ENCODE peak calls at places on chromosomes 6 and 20, in four cellular contexts. I is IMR-90, P is mesendoderm, F is H1. N is an unnamed sample.

GRCh38 chr6:49676671-49677281 is 36.6 kb downstream of the CRISP2 start:
- DNase-seq in I (peak), P (peak), F (no peak), N (no peak)

GRCh38 chr20:35314460-35315198 is 22.4 kb upstream of the FAM83C start:
- DNase-seq in I (no peak), P (no peak), F (no peak), N (no peak)

GRCh38 chr6:45513331-45513730 is 135.6 kb upstream of the SUPT3H start:
- DNase-seq in I (no peak), P (peak), F (no peak), N (no peak)

GRCh38 chr20:4569882-4570281 is 151.8 kb upstream of the PRND start:
- DNase-seq in I (no peak), P (no peak), F (no peak), N (no peak)

GRCh38 chr20:57918546-57918945 is 208.7 kb upstream of the PMEPA1 start:
- DNase-seq in I (no peak), P (no peak), F (no peak), N (no peak)

GRCh38 chr6:107066697-107067659 is 39.0 kb downstream of the MTRES1 start:
- DNase-seq in I (peak), P (no peak), F (no peak), N (no peak)

GRCh38 chr20:13263451-13263850 is 42.4 kb downstream of the ISM1 start:
- DNase-seq in I (no peak), P (no peak), F (no peak), N (no peak)

GRCh38 chr6:134029495-134030455 is 22.6 kb downstream of the SLC2A12 start:
- DNase-seq in I (peak), P (peak), F (no peak), N (no peak)

GRCh38 chr20:23917024-23917725 is 37.6 kb upstream of the CST5 start:
- DNase-seq in I (no peak), P (no peak), F (no peak), N (no peak)

GRCh38 chr6:152099816-152100618 is 292.5 kb downstream of the ESR1 start:
- DNase-seq in I (peak), P (peak), F (no peak), N (no peak)

GRCh38 chr6:31878761-31879542 is at the start of gene SLC44A4:
- DNase-seq in I (no peak), P (no peak), F (no peak), N (peak)

GRCh38 chr6:73675466-73676098 is 20.4 kb upstream of the CD109 start:
- DNase-seq in I (peak), P (peak), F (no peak), N (peak)

GRCh38 chr20:57709823-57710799 is at the start of gene PMEPA1:
- DNase-seq in I (peak), P (peak), F (peak), N (peak)

GRCh38 chr6:6841571-6841970 is 253.1 kb downstream of the LY86 start:
- DNase-seq in I (no peak), P (no peak), F (no peak), N (no peak)
- H2BK120ac ChIP-seq in I (peak), P (no peak), F (no peak), N (no peak)

GRCh38 chr20:42181064-42181463 is 562.9 kb upstream of the CHD6 start:
- DNase-seq in I (no peak), P (peak), F (no peak), N (no peak)

GRCh38 chr20:42183147-42183546 is 565.0 kb upstream of the CHD6 start:
- DNase-seq in I (no peak), P (no peak), F (no peak), N (no peak)

DNA sequence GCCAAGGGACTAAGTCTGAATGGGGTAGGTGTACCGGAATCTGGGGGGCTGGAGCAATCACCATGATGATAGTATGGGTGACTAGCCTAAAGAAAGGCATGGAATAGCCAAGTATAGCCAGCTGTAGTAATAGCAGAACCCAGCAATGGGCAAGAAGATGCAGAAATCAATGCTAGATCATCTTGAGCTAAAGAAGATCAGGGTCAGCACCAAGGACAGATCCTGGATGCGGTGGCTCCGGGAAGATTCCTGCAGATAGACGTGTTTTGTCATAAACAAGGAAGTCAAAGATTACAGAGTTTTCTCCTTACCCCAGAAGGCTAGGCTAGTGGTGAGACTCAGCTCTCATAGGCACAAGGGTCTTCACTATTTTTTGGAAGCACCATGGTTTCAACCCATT is 561.6 kb upstream of the CHD6 start:
- DNase-seq in I (no peak), P (peak), F (no peak), N (peak)
- H3K56ac ChIP-seq in I (no peak), P (no peak), F (no peak), N (no peak)

GRCh38 chr6:21586760-21587181 is 6.8 kb upstream of the SOX4 start:
- DNase-seq in I (no peak), P (no peak), F (no peak), N (no peak)
- H2BK120ac ChIP-seq in I (peak), P (no peak), F (no peak), N (no peak)

GRCh38 chr20:18587665-18588553 is at the start of gene DTD1:
- DNase-seq in I (peak), P (peak), F (peak), N (peak)
- H3K56ac ChIP-seq in I (no peak), P (peak), F (no peak), N (no peak)

DNA sequence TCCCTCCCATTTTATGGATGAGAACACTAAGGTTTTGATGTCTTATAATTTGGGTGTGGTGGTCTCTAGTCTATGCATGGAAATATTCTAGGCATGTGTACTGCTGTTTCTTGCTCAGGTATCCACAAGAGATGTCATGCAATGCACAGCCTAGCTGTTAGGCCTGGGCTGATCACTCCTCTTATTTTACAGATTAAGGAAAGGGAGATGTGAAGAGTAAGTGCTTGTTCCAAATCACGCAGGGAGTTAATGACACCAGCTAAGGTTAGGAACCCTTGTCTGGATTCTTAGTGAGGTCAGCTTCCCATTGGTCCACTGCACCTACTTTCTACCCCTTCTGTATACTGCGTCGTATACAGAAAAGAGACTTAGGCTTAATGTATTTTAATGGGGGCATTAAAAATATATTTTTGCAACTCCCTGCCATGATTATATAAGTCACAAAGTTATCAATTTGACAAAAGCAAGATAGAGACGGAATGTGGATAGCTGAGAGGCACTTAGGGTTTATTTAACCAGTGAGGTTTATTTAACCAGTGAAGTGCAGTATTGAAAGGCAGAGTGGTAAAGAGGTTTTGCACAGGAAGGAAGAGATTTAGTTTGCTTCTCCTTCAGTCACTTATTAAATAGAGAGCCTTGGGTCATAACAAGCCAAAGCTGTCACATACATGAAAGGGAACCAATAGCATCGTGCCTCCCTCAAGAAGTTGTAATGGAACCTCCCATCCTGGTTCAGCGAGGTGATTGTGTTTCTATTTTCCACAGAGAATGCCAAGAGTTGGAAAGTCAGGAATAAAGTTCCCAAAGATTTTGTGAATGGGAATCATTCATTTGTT is 95.0 kb upstream of the FAM184A start:
- DNase-seq in I (no peak), P (no peak), F (no peak), N (no peak)
- H2BK120ac ChIP-seq in I (no peak), P (no peak), F (no peak), N (no peak)

DNA sequence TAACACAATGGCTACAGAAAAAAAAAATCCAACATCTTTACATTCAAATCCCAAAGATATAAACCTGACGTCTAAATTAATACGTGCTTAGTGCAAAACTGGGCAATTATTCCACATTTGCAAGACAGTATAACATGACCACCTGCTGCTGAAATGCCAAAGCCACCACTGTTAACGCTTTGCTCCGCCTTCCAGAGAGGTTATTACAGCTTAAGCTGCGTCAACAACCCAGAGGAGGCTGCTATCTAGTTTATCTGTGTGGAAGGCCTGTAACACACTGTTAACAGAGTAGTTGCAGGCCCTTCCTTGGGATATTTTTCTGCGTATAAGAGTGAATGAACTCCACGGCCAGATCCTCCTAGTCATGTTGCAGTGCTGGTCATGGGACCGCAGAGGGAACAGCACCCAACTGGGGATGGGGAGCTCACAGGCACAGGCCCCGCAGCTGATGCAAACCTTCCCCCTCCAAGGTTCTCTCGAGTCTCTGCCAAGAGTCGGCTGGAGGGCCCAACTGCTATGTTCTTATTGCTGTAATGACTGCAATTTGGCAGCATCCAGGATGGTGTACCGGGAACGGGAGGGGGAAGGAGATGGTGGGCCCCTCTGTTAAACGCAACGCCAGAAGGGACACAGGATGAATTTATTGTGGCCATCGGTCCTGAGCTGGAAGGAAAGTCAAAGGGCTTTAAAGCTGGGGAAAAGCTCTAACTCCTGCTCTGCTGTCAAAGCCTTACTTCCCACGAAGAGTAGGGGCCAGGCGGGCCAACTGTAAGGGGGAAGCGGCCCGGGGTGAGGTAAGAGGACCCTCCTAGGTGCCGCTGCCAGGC is 971 bp upstream of the NCOA7 start:
- DNase-seq in I (peak), P (peak), F (no peak), N (peak)
- H3K56ac ChIP-seq in I (peak), P (peak), F (no peak), N (no peak)

GRCh38 chr6:69866351-69867074 is at the start of gene COL19A1:
- DNase-seq in I (no peak), P (peak), F (no peak), N (peak)

GRCh38 chr6:69868961-69869360 is 2.6 kb downstream of the COL19A1 start:
- DNase-seq in I (no peak), P (no peak), F (no peak), N (no peak)

GRCh38 chr6:69865126-69865525 is 1.2 kb upstream of the COL19A1 start:
- DNase-seq in I (peak), P (no peak), F (no peak), N (no peak)

GRCh38 chr6:69868252-69868804 is 2.0 kb downstream of the COL19A1 start:
- DNase-seq in I (no peak), P (peak), F (no peak), N (no peak)

GRCh38 chr6:69867075-69867911 is 937 bp downstream of the COL19A1 start:
- DNase-seq in I (peak), P (peak), F (no peak), N (peak)
- H2BK120ac ChIP-seq in I (no peak), P (no peak), F (no peak), N (no peak)